ENCODE peak calls at places on chromosome 17, in seven cellular contexts. X is lung, Z is adipocyte, F is H9, Y is body of pancreas, H is IMR-90, P is brain microvascular endothelial cell. U is an unnamed sample.
A peak's percentile ranks its signal among the peaks of the same experiment; 100 is the strongest.

GRCh38 chr17:1123397-1124237 is 56.2 kb downstream of the ABR start:
- DNase-seq in X (no peak), Z (no peak), F (no peak), Y (no peak), H (no peak), P (no peak), U (no peak)

GRCh38 chr17:75111777-75112176 is 2.0 kb downstream of the ARMC7 start:
- DNase-seq in X (no peak), Z (no peak), F (no peak), Y (no peak), H (no peak), P (no peak), U (no peak)

GRCh38 chr17:49633250-49633649 is 44.6 kb downstream of the SPOP start:
- DNase-seq in X (no peak), Z (no peak), F (no peak), Y (no peak), H (no peak), P (no peak), U (no peak)

GRCh38 chr17:43665038-43665386 is 3.3 kb upstream of the MEOX1 start:
- DNase-seq in X (no peak), Z (no peak), F (no peak), Y (no peak), H (no peak), P (no peak), U (no peak)

GRCh38 chr17:37465058-37465616 is 24.6 kb upstream of the DUSP14 start:
- DNase-seq in X (no peak), Z (no peak), F (no peak), Y (no peak), H (peak; percentile 72), P (peak; percentile 78), U (peak; percentile 92)

GRCh38 chr17:4554441-4554996 is 665 bp downstream of the MYBBP1A start:
- DNase-seq in X (no peak), Z (no peak), F (no peak), Y (no peak), H (no peak), P (no peak), U (no peak)

GRCh38 chr17:75182319-75182568 is 515 bp downstream of the SUMO2 start:
- DNase-seq in X (peak; percentile 34), Z (no peak), F (peak; percentile 46), Y (no peak), H (no peak), P (no peak), U (no peak)

GRCh38 chr17:43545383-43545632 is 832 bp downstream of the ETV4 start:
- DNase-seq in X (peak; percentile 46), Z (peak; percentile 67), F (no peak), Y (no peak), H (peak; percentile 18), P (no peak), U (no peak)

GRCh38 chr17:39709319-39709997 is 9.6 kb downstream of the ERBB2 start:
- DNase-seq in X (no peak), Z (no peak), F (no peak), Y (no peak), H (no peak), P (no peak), U (no peak)

GRCh38 chr17:3565143-3565542 is 7.5 kb upstream of the TRPV3 start:
- DNase-seq in X (no peak), Z (no peak), F (no peak), Y (no peak), H (no peak), P (no peak), U (no peak)

GRCh38 chr17:60601443-60602384 is 1.7 kb downstream of the PPM1D start:
- DNase-seq in X (peak; percentile 47), Z (peak; percentile 96), F (peak; percentile 62), Y (peak; percentile 74), H (peak; percentile 81), P (peak; percentile 74), U (peak; percentile 62)

GRCh38 chr17:58352843-58353719 is 1.1 kb upstream of the SUPT4H1 start:
- DNase-seq in X (no peak), Z (peak; percentile 65), F (peak; percentile 80), Y (peak; percentile 41), H (peak; percentile 41), P (peak; percentile 37), U (no peak)

GRCh38 chr17:59462385-59462784 is 103.0 kb upstream of the DHX40 start:
- DNase-seq in X (no peak), Z (no peak), F (no peak), Y (no peak), H (no peak), P (no peak), U (no peak)

GRCh38 chr17:7712111-7712771 is 5.3 kb upstream of the DNAH2 start:
- DNase-seq in X (no peak), Z (no peak), F (peak; percentile 68), Y (no peak), H (no peak), P (no peak), U (no peak)

GRCh38 chr17:61877837-61878236 is 14.5 kb upstream of the BRIP1 start:
- DNase-seq in X (no peak), Z (no peak), F (no peak), Y (no peak), H (no peak), P (no peak), U (no peak)

GRCh38 chr17:64662774-64663367 is 764 bp upstream of the SMURF2 start:
- DNase-seq in X (no peak), Z (no peak), F (peak; percentile 92), Y (no peak), H (no peak), P (no peak), U (no peak)

GRCh38 chr17:14381606-14382005 is 80.7 kb downstream of the HS3ST3B1 start:
- DNase-seq in X (no peak), Z (no peak), F (no peak), Y (no peak), H (no peak), P (no peak), U (no peak)

GRCh38 chr17:64781013-64781392 is 118.9 kb upstream of the SMURF2 start:
- DNase-seq in X (no peak), Z (no peak), F (no peak), Y (no peak), H (no peak), P (no peak), U (no peak)

GRCh38 chr17:1789936-1790335 is 28.1 kb downstream of the SERPINF1 start:
- DNase-seq in X (no peak), Z (no peak), F (no peak), Y (no peak), H (no peak), P (no peak), U (no peak)

GRCh38 chr17:58339775-58340622 is 11.4 kb upstream of the TSPOAP1 start:
- DNase-seq in X (no peak), Z (no peak), F (no peak), Y (no peak), H (no peak), P (no peak), U (no peak)

GRCh38 chr17:69451416-69452394 is 37.2 kb downstream of the MAP2K6 start:
- DNase-seq in X (no peak), Z (no peak), F (peak; percentile 57), Y (no peak), H (no peak), P (no peak), U (no peak)

GRCh38 chr17:69057280-69057679 is 3.4 kb downstream of the ABCA9 start:
- DNase-seq in X (no peak), Z (no peak), F (no peak), Y (no peak), H (no peak), P (no peak), U (no peak)

GRCh38 chr17:63718981-63719380 is 19.1 kb upstream of the LIMD2 start:
- DNase-seq in X (no peak), Z (no peak), F (no peak), Y (no peak), H (no peak), P (peak; percentile 35), U (no peak)

GRCh38 chr17:45229681-45230409 is 8.2 kb downstream of the FMNL1 start:
- DNase-seq in X (no peak), Z (no peak), F (no peak), Y (no peak), H (no peak), P (no peak), U (no peak)

GRCh38 chr17:7355053-7355452 is at the start of gene TMEM95:
- DNase-seq in X (no peak), Z (peak; percentile 49), F (no peak), Y (no peak), H (no peak), P (no peak), U (no peak)

DNA sequence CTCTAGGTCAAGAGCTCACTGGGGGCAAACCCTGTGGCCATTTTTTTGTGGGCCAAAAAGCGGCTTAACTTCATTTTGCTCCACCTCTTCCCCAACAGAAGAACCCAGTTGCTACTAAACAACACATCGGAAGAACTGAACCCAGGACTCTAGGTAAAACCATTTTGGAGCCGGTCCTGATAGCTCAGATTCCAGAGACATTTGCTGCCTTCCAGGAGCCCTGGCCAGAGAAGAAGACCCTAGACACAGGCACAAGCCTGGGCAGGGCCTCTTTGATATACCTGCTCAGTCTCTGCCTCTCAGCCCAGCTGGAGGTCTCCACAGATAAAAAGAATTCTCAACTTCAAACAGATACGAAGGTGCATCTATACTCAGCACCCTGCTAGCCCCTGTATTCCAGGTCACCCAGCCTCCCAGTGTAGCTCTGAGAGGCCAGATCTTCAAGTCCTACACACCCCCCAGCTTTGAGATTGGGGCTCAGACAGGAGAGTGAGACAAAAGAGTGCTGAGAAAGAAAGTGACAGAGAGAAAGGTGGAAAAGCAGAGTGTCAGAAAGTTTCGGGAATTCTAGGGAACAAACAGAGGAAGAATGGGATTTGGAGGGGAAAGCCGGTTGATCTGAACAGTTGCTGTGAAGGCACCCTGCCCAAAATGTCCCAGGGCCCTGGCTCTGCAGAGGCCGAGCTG is 6.6 kb upstream of the HOXB9 start:
- DNase-seq in X (no peak), Z (no peak), F (peak; percentile 42), Y (no peak), H (no peak), P (no peak), U (no peak)
- H3K27me3 ChIP-seq in X (peaks cover 21% of the 10 kb centered on the region), Z (peaks cover 96% of the 10 kb centered on the region), F (peaks cover 97% of the 10 kb centered on the region), Y (peaks cover 87% of the 10 kb centered on the region), H (peaks cover 98% of the 10 kb centered on the region), P (peaks cover 100% of the 10 kb centered on the region), U (peaks cover 100% of the 10 kb centered on the region)

DNA sequence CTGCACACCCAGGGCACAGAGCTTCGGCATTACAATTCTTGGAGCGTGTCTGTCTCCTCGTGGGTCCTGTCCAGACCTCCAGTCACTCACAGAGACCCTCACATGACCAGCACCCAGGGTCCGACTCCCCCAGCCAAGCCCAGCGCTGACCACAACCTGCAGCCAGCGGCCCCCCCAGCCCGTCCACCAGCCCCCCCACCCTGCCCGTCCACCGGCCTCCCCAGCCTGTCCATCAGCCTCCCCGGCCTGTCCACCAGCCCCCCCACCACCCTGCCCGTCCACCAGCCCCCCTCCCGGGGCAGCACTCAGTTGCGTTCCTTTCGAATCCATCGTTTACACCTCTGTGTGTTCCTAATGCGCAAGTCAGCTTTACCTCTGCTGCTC is 5.8 kb downstream of the SECTM1 start:
- DNase-seq in X (no peak), Z (no peak), F (no peak), Y (no peak), H (no peak), P (no peak), U (no peak)
- H3K27me3 ChIP-seq in X (no peaks in the 10 kb centered on the region), Z (no peaks in the 10 kb centered on the region), F (peaks cover under 1% of the 10 kb centered on the region), Y (no peaks in the 10 kb centered on the region), H (peaks cover 10% of the 10 kb centered on the region), P (peaks cover 22% of the 10 kb centered on the region), U (peaks cover 21% of the 10 kb centered on the region)

GRCh38 chr17:8904201-8904600 is 36.7 kb upstream of the PIK3R6 start:
- DNase-seq in X (no peak), Z (no peak), F (peak; percentile 24), Y (no peak), H (no peak), P (no peak), U (no peak)
- H3K27me3 ChIP-seq in X (no peaks in the 10 kb centered on the region), Z (peaks cover 36% of the 10 kb centered on the region), F (no peaks in the 10 kb centered on the region), Y (no peaks in the 10 kb centered on the region), H (no peaks in the 10 kb centered on the region), P (peaks cover 1% of the 10 kb centered on the region), U (no peaks in the 10 kb centered on the region)

GRCh38 chr17:80481284-80482057 is 5.1 kb upstream of the NPTX1 start:
- DNase-seq in X (no peak), Z (no peak), F (no peak), Y (no peak), H (no peak), P (no peak), U (no peak)
- H3K27me3 ChIP-seq in X (peaks cover 28% of the 10 kb centered on the region), Z (peaks cover 32% of the 10 kb centered on the region), F (peaks cover 41% of the 10 kb centered on the region), Y (peaks cover 29% of the 10 kb centered on the region), H (peaks cover 63% of the 10 kb centered on the region), P (peaks cover 3% of the 10 kb centered on the region), U (peaks cover 90% of the 10 kb centered on the region)

U was measured in foreskin keratinocyte.